ENCODE peak calls at places on chromosomes 6 and 20, in eight cellular contexts. X is neuronal stem cell, G is C1 segment of cervical spinal cord, L is NCI-H2107, E is occipital lobe, P is epithelial cell of esophagus, W is activated T-helper 1 cell treated with Interleukin-2 at 50 U/mL for 16 hours, K is astrocyte of the cerebellum. S is an unnamed sample.

GRCh38 chr20:50286609-50287008 is 96.0 kb downstream of the CEBPB start:
- DNase-seq in X (no peak), G (no peak), L (no peak), E (no peak), P (peak), W (no peak), K (peak), S (no peak)

GRCh38 chr6:69631552-69632346 is 165.1 kb downstream of the LMBRD1 start:
- DNase-seq in X (peak), G (no peak), L (no peak), E (no peak), P (no peak), W (no peak), K (peak), S (no peak)

GRCh38 chr20:11193241-11193640 is 519.4 kb upstream of the JAG1 start:
- DNase-seq in X (no peak), G (no peak), L (no peak), E (no peak), P (peak), W (no peak), K (no peak), S (no peak)

GRCh38 chr20:41622584-41622983 is 4.4 kb upstream of the CHD6 start:
- DNase-seq in X (no peak), G (no peak), L (no peak), E (no peak), P (no peak), W (no peak), K (no peak), S (no peak)

GRCh38 chr6:28489366-28490190 is 26.0 kb downstream of the GPX6 start:
- DNase-seq in X (peak), G (no peak), L (no peak), E (no peak), P (peak), W (no peak), K (no peak), S (no peak)

GRCh38 chr20:48919882-48920526 is 1.5 kb upstream of the ARFGEF2 start:
- DNase-seq in X (no peak), G (no peak), L (no peak), E (no peak), P (no peak), W (no peak), K (no peak), S (no peak)

GRCh38 chr20:62655291-62656204 is 13.2 kb downstream of the SLCO4A1 start:
- DNase-seq in X (no peak), G (no peak), L (no peak), E (no peak), P (no peak), W (no peak), K (no peak), S (no peak)

GRCh38 chr20:8946036-8946926 is 122.6 kb upstream of the PLCB4 start:
- DNase-seq in X (no peak), G (no peak), L (no peak), E (no peak), P (no peak), W (no peak), K (no peak), S (no peak)

GRCh38 chr6:36676142-36677058 is 2.1 kb upstream of the CDKN1A start:
- DNase-seq in X (peak), G (no peak), L (no peak), E (no peak), P (peak), W (no peak), K (no peak), S (no peak)

GRCh38 chr6:159969204-159969912 is 476 bp downstream of the IGF2R start:
- DNase-seq in X (peak), G (no peak), L (no peak), E (no peak), P (peak), W (peak), K (no peak), S (no peak)

GRCh38 chr20:7136886-7137285 is 369.4 kb downstream of the BMP2 start:
- DNase-seq in X (no peak), G (no peak), L (no peak), E (no peak), P (peak), W (no peak), K (no peak), S (no peak)

GRCh38 chr6:38824243-38824894 is 109.3 kb downstream of the DNAH8 start:
- DNase-seq in X (no peak), G (no peak), L (no peak), E (no peak), P (no peak), W (no peak), K (no peak), S (no peak)

GRCh38 chr20:51596656-51597388 is 54.3 kb upstream of the NFATC2 start:
- DNase-seq in X (no peak), G (no peak), L (no peak), E (no peak), P (no peak), W (no peak), K (no peak), S (no peak)

GRCh38 chr6:169240125-169240524 is 13.5 kb downstream of the THBS2 start:
- DNase-seq in X (no peak), G (peak), L (no peak), E (no peak), P (peak), W (no peak), K (no peak), S (no peak)

GRCh38 chr6:20056350-20056992 is 155.8 kb downstream of the MBOAT1 start:
- DNase-seq in X (peak), G (no peak), L (peak), E (no peak), P (peak), W (no peak), K (peak), S (no peak)

GRCh38 chr6:34917626-34918285 is 28.7 kb downstream of the ANKS1A start:
- DNase-seq in X (no peak), G (no peak), L (no peak), E (no peak), P (no peak), W (no peak), K (no peak), S (no peak)

GRCh38 chr6:89977808-89978748 is 83.8 kb downstream of the GJA10 start:
- DNase-seq in X (no peak), G (no peak), L (peak), E (no peak), P (no peak), W (no peak), K (peak), S (no peak)

GRCh38 chr6:33316603-33317417 is 734 bp downstream of the ZBTB22 start:
- DNase-seq in X (no peak), G (no peak), L (no peak), E (no peak), P (no peak), W (no peak), K (no peak), S (no peak)

GRCh38 chr6:116561377-116562018 is 7.9 kb downstream of the CALHM4 start:
- DNase-seq in X (peak), G (peak), L (peak), E (peak), P (peak), W (peak), K (peak), S (peak)

GRCh38 chr20:50191065-50191565 is 485 bp downstream of the CEBPB start:
- DNase-seq in X (no peak), G (no peak), L (no peak), E (peak), P (peak), W (peak), K (no peak), S (peak)

GRCh38 chr6:44297063-44298038 is 15.8 kb downstream of the AARS2 start:
- DNase-seq in X (peak), G (no peak), L (no peak), E (peak), P (peak), W (peak), K (no peak), S (peak)

GRCh38 chr6:16028966-16029365 is 99.9 kb upstream of the MYLIP start:
- DNase-seq in X (no peak), G (no peak), L (no peak), E (no peak), P (no peak), W (no peak), K (no peak), S (no peak)

GRCh38 chr6:16481680-16482079 is 243.3 kb downstream of the GMPR start:
- DNase-seq in X (no peak), G (no peak), L (no peak), E (no peak), P (no peak), W (peak), K (no peak), S (no peak)

GRCh38 chr20:57920971-57921370 is 211.2 kb upstream of the PMEPA1 start:
- DNase-seq in X (no peak), G (no peak), L (no peak), E (no peak), P (no peak), W (no peak), K (no peak), S (no peak)

GRCh38 chr6:48389146-48390043 is 278.4 kb upstream of the PTCHD4 start:
- DNase-seq in X (no peak), G (no peak), L (no peak), E (peak), P (no peak), W (no peak), K (no peak), S (no peak)

GRCh38 chr6:21653902-21654301 is 60.4 kb downstream of the SOX4 start:
- DNase-seq in X (no peak), G (no peak), L (no peak), E (no peak), P (no peak), W (no peak), K (no peak), S (no peak)

GRCh38 chr6:166667886-166668620 is 41.0 kb upstream of the RPS6KA2 start:
- DNase-seq in X (no peak), G (no peak), L (no peak), E (no peak), P (no peak), W (no peak), K (no peak), S (no peak)

GRCh38 chr6:140174509-140174908 is 800.1 kb upstream of the CITED2 start:
- DNase-seq in X (no peak), G (no peak), L (no peak), E (no peak), P (peak), W (no peak), K (peak), S (no peak)

S was measured in activated naive CD4-positive, alpha-beta T cell.